ENCODE peak calls at places on chromosomes 16 and 17, in four cellular contexts. G, X, C and Z are unnamed samples.

GRCh38 chr17:36512641-36513040 is 22.0 kb downstream of the MYO19 start:
- ATAC-seq in X (no peak), C (no peak), G (no peak), Z (no peak)

GRCh38 chr16:53159781-53160436 is 105.1 kb downstream of the CHD9 start:
- ATAC-seq in C (peak), G (peak), X (peak), Z (peak)

GRCh38 chr17:73182616-73183310 is 10.1 kb upstream of the COG1 start:
- ATAC-seq in G (no peak), C (no peak), X (no peak), Z (no peak)

GRCh38 chr17:20948984-20949777 is 93.6 kb downstream of the USP22 start:
- ATAC-seq in X (peak), G (no peak), C (no peak), Z (peak)

GRCh38 chr16:31206776-31207175 is 4.2 kb upstream of the PYCARD start:
- ATAC-seq in X (no peak), C (no peak), G (no peak), Z (no peak)

GRCh38 chr17:40560592-40561293 is 4.5 kb downstream of the CCR7 start:
- ATAC-seq in G (peak), C (peak), X (peak), Z (peak)

GRCh38 chr17:50550661-50551432 is 3.9 kb downstream of the SPATA20 start:
- ATAC-seq in G (no peak), C (no peak), X (no peak), Z (no peak)

GRCh38 chr17:31674717-31675349 is 184.2 kb downstream of the COPRS start:
- ATAC-seq in G (no peak), X (peak), C (no peak), Z (peak)

GRCh38 chr17:44314869-44315661 is 6.7 kb downstream of the RUNDC3A start:
- ATAC-seq in C (peak), G (peak), X (peak), Z (peak)

GRCh38 chr17:82876149-82876548 is 36.3 kb upstream of the ZNF750 start:
- ATAC-seq in X (no peak), G (no peak), C (no peak), Z (no peak)

GRCh38 chr17:19336938-19337711 is 25.4 kb downstream of the B9D1 start:
- ATAC-seq in X (no peak), G (no peak), C (peak), Z (no peak)

GRCh38 chr16:57993452-57993851 is 7.0 kb downstream of the ZNF319 start:
- ATAC-seq in G (no peak), X (no peak), C (no peak), Z (no peak)

GRCh38 chr17:74288785-74289184 is 14.8 kb downstream of the DNAI2 start:
- ATAC-seq in G (no peak), X (peak), C (no peak), Z (peak)

GRCh38 chr17:17032131-17032692 is 10.0 kb upstream of the MPRIP start:
- ATAC-seq in X (no peak), G (no peak), C (no peak), Z (no peak)

GRCh38 chr17:45104907-45105624 is 27.2 kb downstream of the PLCD3 start:
- ATAC-seq in C (no peak), G (no peak), X (no peak), Z (no peak)

GRCh38 chr17:3913531-3914318 is 2.5 kb downstream of the P2RX1 start:
- ATAC-seq in G (peak), X (peak), C (peak), Z (peak)

GRCh38 chr16:914453-914852 is 56.3 kb downstream of the LMF1 start:
- ATAC-seq in X (peak), C (no peak), G (no peak), Z (peak)

GRCh38 chr16:12551530-12551929 is 252.2 kb downstream of the CPPED1 start:
- ATAC-seq in G (peak), X (peak), C (no peak), Z (peak)

GRCh38 chr17:10197362-10197720 is 1.1 kb downstream of the GAS7 start:
- ATAC-seq in G (no peak), C (no peak), X (no peak), Z (no peak)

GRCh38 chr17:2155482-2156051 is 100.7 kb downstream of the HIC1 start:
- ATAC-seq in G (no peak), X (no peak), C (no peak), Z (no peak)

GRCh38 chr17:50274142-50274944 is at the start of gene TMEM92:
- ATAC-seq in X (peak), C (no peak), G (no peak), Z (no peak)

GRCh38 chr17:31509095-31509804 is 117.8 kb downstream of the RAB11FIP4 start:
- ATAC-seq in G (no peak), C (peak), X (peak), Z (peak)

GRCh38 chr16:7303677-7304200 is 28.9 kb upstream of the RBFOX1 start:
- ATAC-seq in C (no peak), G (no peak), X (no peak), Z (no peak)

GRCh38 chr17:58279016-58279671 is 1.6 kb downstream of the MPO start:
- ATAC-seq in X (no peak), C (no peak), G (no peak), Z (no peak)

GRCh38 chr17:48637323-48638260 is 11.4 kb upstream of the HOXB9 start:
- ATAC-seq in G (no peak), X (no peak), C (no peak), Z (peak)

GRCh38 chr17:82036634-82037112 is 824 bp downstream of the DCXR start:
- ATAC-seq in X (no peak), C (no peak), G (no peak), Z (no peak)

GRCh38 chr16:5863207-5863606 is 765.6 kb upstream of the EEF2KMT start:
- ATAC-seq in C (no peak), G (no peak), X (no peak), Z (no peak)

GRCh38 chr17:31308372-31308905 is 5.4 kb downstream of the EVI2B start:
- ATAC-seq in G (no peak), C (peak), X (peak), Z (peak)

GRCh38 chr16:61555718-61556441 is 480.4 kb downstream of the CDH8 start:
- ATAC-seq in C (no peak), X (no peak), G (no peak), Z (no peak)

GRCh38 chr17:29557085-29557697 is 9.6 kb downstream of the ABHD15 start:
- ATAC-seq in G (no peak), X (peak), C (no peak), Z (peak)

GRCh38 chr16:20430948-20431347 is 20.4 kb upstream of the ACSM2A start:
- ATAC-seq in X (no peak), C (no peak), G (no peak), Z (no peak)

GRCh38 chr17:80960037-80960796 is 31.4 kb upstream of the CHMP6 start:
- ATAC-seq in C (no peak), X (peak), G (peak), Z (no peak)

GRCh38 chr17:37131064-37131463 is 182.3 kb downstream of the AATF start:
- ATAC-seq in C (no peak), X (no peak), G (no peak), Z (no peak)

GRCh38 chr17:71434716-71435115 is 686.1 kb upstream of the SOX9 start:
- ATAC-seq in C (no peak), G (no peak), X (no peak), Z (no peak)